ENCODE peak calls at places on chromosome 5, in five cellular contexts. D is GM12878, S is Panc1, W is GM23338, F is SK-N-SH. O is an unnamed sample.
A peak's percentile ranks its signal among the peaks of the same experiment; 100 is the strongest.

GRCh38 chr5:179967489-179967888 is 59.8 kb upstream of the TBC1D9B start:
- DNase-seq in D (no peak), S (no peak), W (no peak), F (no peak), O (no peak)

GRCh38 chr5:180138976-180139730 is 67.6 kb upstream of the RNF130 start:
- DNase-seq in D (no peak), S (no peak), W (no peak), F (no peak), O (no peak)

GRCh38 chr5:177473461-177473991 is at the start of gene DBN1:
- DNase-seq in D (no peak), S (no peak), W (peak; percentile 80), F (peak; percentile 98), O (peak; percentile 82)

GRCh38 chr5:149435015-149435376 is 55.9 kb upstream of the IL17B start:
- DNase-seq in D (no peak), S (no peak), W (no peak), F (no peak), O (peak; percentile 72)

GRCh38 chr5:81878333-81878732 is 93.5 kb upstream of the ATG10 start:
- DNase-seq in D (no peak), S (no peak), W (no peak), F (no peak), O (no peak)

GRCh38 chr5:103674739-103675138 is 112.2 kb upstream of the NUDT12 start:
- DNase-seq in D (no peak), S (no peak), W (no peak), F (no peak), O (no peak)

GRCh38 chr5:72178910-72179815 is 71.9 kb downstream of the MAP1B start:
- DNase-seq in D (no peak), S (no peak), W (peak; percentile 52), F (peak; percentile 30), O (peak; percentile 86)

GRCh38 chr5:133599600-133599999 is 12.7 kb downstream of the FSTL4 start:
- DNase-seq in D (no peak), S (no peak), W (no peak), F (no peak), O (no peak)

GRCh38 chr5:178318382-178318781 is 85.8 kb upstream of the PHYKPL start:
- DNase-seq in D (no peak), S (no peak), W (no peak), F (no peak), O (peak; percentile 37)

GRCh38 chr5:124790261-124790894 is 43.9 kb upstream of the ZNF608 start:
- DNase-seq in D (no peak), S (no peak), W (no peak), F (no peak), O (no peak)

GRCh38 chr5:111776903-111777302 is 19.9 kb upstream of the NREP start:
- DNase-seq in D (no peak), S (no peak), W (no peak), F (no peak), O (no peak)

GRCh38 chr5:72066658-72067057 is 40.6 kb upstream of the MAP1B start:
- DNase-seq in D (no peak), S (no peak), W (no peak), F (no peak), O (no peak)

GRCh38 chr5:92518318-92518913 is 1062.6 kb downstream of the NR2F1-AS1 start:
- DNase-seq in D (peak; percentile 26), S (no peak), W (peak; percentile 70), F (peak; percentile 10), O (no peak)

GRCh38 chr5:3277590-3278196 is 317.9 kb upstream of the IRX1 start:
- DNase-seq in D (no peak), S (no peak), W (peak; percentile 51), F (no peak), O (no peak)

GRCh38 chr5:10601246-10602030 is 37.6 kb downstream of the ANKRD33B start:
- DNase-seq in D (no peak), S (no peak), W (no peak), F (peak; percentile 88), O (peak; percentile 92)

GRCh38 chr5:52988335-52989024 is 672 bp upstream of the ITGA2 start:
- DNase-seq in D (no peak), S (no peak), W (peak; percentile 25), F (peak; percentile 6), O (no peak)

GRCh38 chr5:137730331-137730730 is 5.6 kb downstream of the KLHL3 start:
- DNase-seq in D (no peak), S (no peak), W (no peak), F (no peak), O (no peak)

GRCh38 chr5:65749221-65749844 is 27.3 kb downstream of the NLN start:
- DNase-seq in D (no peak), S (no peak), W (no peak), F (no peak), O (no peak)

GRCh38 chr5:92944903-92945629 is 636.0 kb downstream of the NR2F1-AS1 start:
- DNase-seq in D (no peak), S (no peak), W (no peak), F (no peak), O (no peak)

DNA sequence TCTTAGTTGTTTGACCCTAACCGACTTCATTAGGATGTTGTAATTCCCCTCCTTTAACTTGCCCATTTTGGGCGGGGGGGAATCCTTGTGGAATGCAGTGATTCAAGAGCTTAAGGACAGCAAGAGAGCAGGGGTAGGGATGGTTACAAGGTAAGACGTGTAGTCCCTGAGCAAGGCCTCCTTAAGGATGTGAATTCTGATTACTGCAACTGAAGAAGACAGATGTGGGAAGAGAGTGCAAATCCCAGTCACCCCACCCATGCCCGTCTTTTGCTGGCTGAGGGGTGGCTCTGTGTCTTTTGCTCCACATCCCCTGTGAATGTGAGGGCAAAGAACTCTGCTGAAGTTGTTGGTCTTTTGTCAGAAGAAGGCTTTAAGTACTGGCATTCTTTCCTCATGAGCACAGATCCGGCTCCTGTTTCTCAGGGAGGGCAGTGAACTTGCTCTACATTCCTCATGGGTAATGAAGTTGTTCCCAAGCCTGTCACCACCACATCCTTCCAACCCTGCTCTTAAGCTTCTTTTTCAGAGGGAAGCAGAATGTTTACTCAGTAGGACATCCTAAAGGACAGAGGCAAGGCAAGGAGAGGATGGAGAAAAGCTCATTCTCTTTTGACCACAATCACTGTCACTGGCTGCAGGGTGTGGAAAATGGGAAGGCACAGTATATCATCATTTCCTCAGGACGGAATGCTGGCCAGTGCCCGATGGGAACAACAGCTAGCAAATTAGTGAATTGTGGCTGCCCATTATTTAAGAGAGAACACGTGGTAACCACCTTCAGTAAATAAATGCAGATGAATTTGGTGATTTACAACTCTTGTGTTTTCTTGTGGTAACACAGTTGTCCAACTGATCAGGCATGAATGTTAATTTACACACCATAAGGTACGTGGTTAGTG is 61.5 kb downstream of the RAI14 start:
- DNase-seq in D (no peak), S (peak; percentile 33), W (peak; percentile 84), F (no peak), O (no peak)
- H3K4me1 ChIP-seq in D (no peaks in the 10 kb centered on the region), S (no peaks in the 10 kb centered on the region), W (peaks cover 59% of the 10 kb centered on the region), F (no peaks in the 10 kb centered on the region), O (no peaks in the 10 kb centered on the region)

DNA sequence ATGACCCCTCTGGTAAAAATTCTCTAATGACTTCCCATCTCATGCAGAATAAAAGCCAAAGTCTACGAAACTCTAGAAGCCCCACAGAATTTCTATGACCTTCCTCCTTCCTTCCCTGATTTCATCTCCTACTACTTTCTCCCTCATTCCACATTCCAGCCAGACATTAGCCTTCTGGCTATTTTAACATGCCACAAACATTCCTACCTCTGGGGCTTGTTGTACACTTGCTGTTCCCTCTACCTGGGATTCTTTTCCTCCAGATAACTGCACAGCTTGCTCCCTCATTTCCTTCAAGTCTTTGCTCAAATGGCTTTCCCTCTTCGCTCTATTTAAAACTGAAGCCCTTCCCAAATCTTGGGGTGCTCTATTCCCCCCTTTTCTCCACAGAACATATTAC is 60.1 kb downstream of the FBXW11 start:
- DNase-seq in D (no peak), S (no peak), W (peak; percentile 62), F (no peak), O (no peak)
- TF ChIP-seq POLR2AphosphoS5 in D (no peak), S (no peak), W (no peak), F (no peak), O (no peak)

GRCh38 chr5:139849501-139849900 is 53.9 kb downstream of the PSD2 start:
- DNase-seq in D (no peak), S (no peak), W (no peak), F (no peak), O (no peak)
- TF ChIP-seq CTCF in D (no peak), S (no peak), W (no peak), F (no peak), O (no peak)

GRCh38 chr5:74950836-74951515 is 84.8 kb upstream of the FAM169A start:
- DNase-seq in D (no peak), S (no peak), W (no peak), F (no peak), O (no peak)

GRCh38 chr5:74951855-74952254 is 85.7 kb upstream of the FAM169A start:
- DNase-seq in D (no peak), S (no peak), W (no peak), F (no peak), O (no peak)

GRCh38 chr5:74952406-74952805 is 86.2 kb upstream of the FAM169A start:
- DNase-seq in D (no peak), S (no peak), W (no peak), F (no peak), O (no peak)

GRCh38 chr5:74947961-74948613 is 81.9 kb upstream of the FAM169A start:
- DNase-seq in D (no peak), S (peak; percentile 35), W (peak; percentile 55), F (no peak), O (no peak)

GRCh38 chr5:74949976-74950375 is 83.8 kb upstream of the FAM169A start:
- DNase-seq in D (no peak), S (no peak), W (no peak), F (no peak), O (no peak)
- H3K4me1 ChIP-seq in D (no peaks in the 10 kb centered on the region), S (no peaks in the 10 kb centered on the region), W (peaks cover 15% of the 10 kb centered on the region), F (no peaks in the 10 kb centered on the region), O (no peaks in the 10 kb centered on the region)

GRCh38 chr5:143386725-143387124 is 16.8 kb downstream of the NR3C1 start:
- DNase-seq in D (no peak), S (no peak), W (no peak), F (no peak), O (no peak)

GRCh38 chr5:143384865-143385657 is 18.4 kb downstream of the NR3C1 start:
- DNase-seq in D (no peak), S (no peak), W (no peak), F (no peak), O (no peak)

DNA sequence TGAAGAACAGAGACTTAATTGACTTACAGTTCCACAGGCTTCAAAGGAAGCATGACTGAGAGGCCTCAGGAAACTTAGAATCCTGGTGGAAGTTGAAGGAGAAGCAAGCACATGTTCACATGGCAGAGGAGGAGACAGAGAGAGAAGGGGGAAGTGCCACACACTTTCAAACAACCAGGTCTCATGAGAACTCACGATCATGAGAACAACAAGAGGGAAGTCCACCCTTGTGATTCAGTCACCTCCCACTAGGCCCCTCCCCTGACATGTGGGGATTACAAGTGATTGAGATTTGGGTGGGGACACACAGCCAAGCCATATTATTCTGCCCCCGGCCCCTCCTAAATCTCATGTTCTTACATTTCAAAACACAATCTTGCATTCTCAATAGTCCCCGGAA is 19.5 kb downstream of the NR3C1 start:
- DNase-seq in D (no peak), S (no peak), W (no peak), F (no peak), O (no peak)
- TF ChIP-seq POLR2AphosphoS5 in D (peak; percentile 39), S (no peak), W (no peak), F (no peak), O (no peak)

O was measured in sigmoid colon.